ENCODE peak calls at places on chromosomes 6 and 20, in four cellular contexts. One of them, this sample, is unnamed.
A peak's percentile ranks its signal among the peaks of the same experiment; 100 is the strongest.

GRCh38 chr6:137764464-137764863 is 102.6 kb upstream of the TNFAIP3 start:
- DNase-seq in hepatocyte: no peak
- DNase-seq in OCI-LY7: no peak
- DNase-seq in GM23248: peak; percentile 77
- DNase-seq in this sample: no peak

GRCh38 chr6:7439243-7439642 is 49.6 kb downstream of the RIOK1 start:
- DNase-seq in hepatocyte: no peak
- DNase-seq in OCI-LY7: peak; percentile 22
- DNase-seq in GM23248: no peak
- DNase-seq in this sample: peak; percentile 77

GRCh38 chr6:8080338-8081151 is 16.4 kb upstream of the BLOC1S5 start:
- DNase-seq in hepatocyte: peak; percentile 24
- DNase-seq in OCI-LY7: no peak
- DNase-seq in GM23248: peak; percentile 90
- DNase-seq in this sample: no peak

GRCh38 chr6:52953911-52954839 is 40.9 kb downstream of the GSTA4 start:
- DNase-seq in hepatocyte: no peak
- DNase-seq in OCI-LY7: no peak
- DNase-seq in GM23248: peak; percentile 34
- DNase-seq in this sample: no peak

GRCh38 chr6:110556317-110557115 is 80.1 kb upstream of the SLC22A16 start:
- DNase-seq in hepatocyte: no peak
- DNase-seq in OCI-LY7: no peak
- DNase-seq in GM23248: no peak
- DNase-seq in this sample: no peak

GRCh38 chr6:23180504-23181293 is 611.3 kb downstream of the HDGFL1 start:
- DNase-seq in hepatocyte: peak; percentile 51
- DNase-seq in OCI-LY7: no peak
- DNase-seq in GM23248: peak; percentile 57
- DNase-seq in this sample: no peak

GRCh38 chr6:156697224-156697623 is 80.0 kb upstream of the ARID1B start:
- DNase-seq in hepatocyte: no peak
- DNase-seq in OCI-LY7: peak; percentile 82
- DNase-seq in GM23248: no peak
- DNase-seq in this sample: peak; percentile 83

GRCh38 chr20:58109918-58110635 is 118.4 kb downstream of the ANKRD60 start:
- DNase-seq in hepatocyte: no peak
- DNase-seq in OCI-LY7: no peak
- DNase-seq in GM23248: peak; percentile 37
- DNase-seq in this sample: no peak

GRCh38 chr6:51743999-51744398 is 343.4 kb downstream of the PKHD1 start:
- DNase-seq in hepatocyte: peak; percentile 8
- DNase-seq in OCI-LY7: no peak
- DNase-seq in GM23248: no peak
- DNase-seq in this sample: no peak

GRCh38 chr20:5834436-5835005 is 84.3 kb downstream of the SHLD1 start:
- DNase-seq in hepatocyte: no peak
- DNase-seq in OCI-LY7: no peak
- DNase-seq in GM23248: no peak
- DNase-seq in this sample: no peak

GRCh38 chr6:135128268-135128914 is 52.7 kb upstream of the MYB start:
- DNase-seq in hepatocyte: no peak
- DNase-seq in OCI-LY7: no peak
- DNase-seq in GM23248: no peak
- DNase-seq in this sample: no peak

GRCh38 chr6:143368426-143368825 is 82.1 kb downstream of the ADAT2 start:
- DNase-seq in hepatocyte: no peak
- DNase-seq in OCI-LY7: no peak
- DNase-seq in GM23248: peak; percentile 75
- DNase-seq in this sample: no peak

GRCh38 chr20:63577317-63577894 is 3.4 kb upstream of the HELZ2 start:
- DNase-seq in hepatocyte: no peak
- DNase-seq in OCI-LY7: no peak
- DNase-seq in GM23248: no peak
- DNase-seq in this sample: no peak

GRCh38 chr20:63850689-63851547 is 10.4 kb upstream of the ABHD16B start:
- DNase-seq in hepatocyte: no peak
- DNase-seq in OCI-LY7: no peak
- DNase-seq in GM23248: no peak
- DNase-seq in this sample: no peak

GRCh38 chr6:16741112-16742016 is 19.9 kb downstream of the ATXN1 start:
- DNase-seq in hepatocyte: peak; percentile 50
- DNase-seq in OCI-LY7: no peak
- DNase-seq in GM23248: peak; percentile 95
- DNase-seq in this sample: no peak

GRCh38 chr6:10759884-10760329 is 12.3 kb downstream of the TMEM14B start:
- DNase-seq in hepatocyte: peak; percentile 13
- DNase-seq in OCI-LY7: no peak
- DNase-seq in GM23248: peak; percentile 92
- DNase-seq in this sample: no peak

GRCh38 chr20:10603971-10604864 is 69.6 kb downstream of the JAG1 start:
- DNase-seq in hepatocyte: peak; percentile 57
- DNase-seq in OCI-LY7: no peak
- DNase-seq in GM23248: peak; percentile 90
- DNase-seq in this sample: no peak

GRCh38 chr6:22008248-22008836 is 288.5 kb downstream of the PRL start:
- DNase-seq in hepatocyte: no peak
- DNase-seq in OCI-LY7: no peak
- DNase-seq in GM23248: peak; percentile 15
- DNase-seq in this sample: no peak

GRCh38 chr20:33832113-33832853 is 21.1 kb downstream of the CHMP4B start:
- DNase-seq in hepatocyte: no peak
- DNase-seq in OCI-LY7: no peak
- DNase-seq in GM23248: no peak
- DNase-seq in this sample: no peak

GRCh38 chr6:145699462-145699861 is 35.9 kb downstream of the EPM2A start:
- DNase-seq in hepatocyte: no peak
- DNase-seq in OCI-LY7: no peak
- DNase-seq in GM23248: peak; percentile 72
- DNase-seq in this sample: no peak

GRCh38 chr6:147769496-147770087 is 261.1 kb downstream of the SAMD5 start:
- DNase-seq in hepatocyte: no peak
- DNase-seq in OCI-LY7: no peak
- DNase-seq in GM23248: no peak
- DNase-seq in this sample: no peak

GRCh38 chr6:40792183-40792582 is 205.0 kb upstream of the LRFN2 start:
- DNase-seq in hepatocyte: no peak
- DNase-seq in OCI-LY7: no peak
- DNase-seq in GM23248: no peak
- DNase-seq in this sample: no peak

GRCh38 chr20:38671186-38671585 is 53.1 kb upstream of the SLC32A1 start:
- DNase-seq in hepatocyte: no peak
- DNase-seq in OCI-LY7: no peak
- DNase-seq in GM23248: no peak
- DNase-seq in this sample: no peak

GRCh38 chr20:17650301-17650761 is 31.7 kb downstream of the RRBP1 start:
- DNase-seq in hepatocyte: no peak
- DNase-seq in OCI-LY7: peak; percentile 39
- DNase-seq in GM23248: peak; percentile 52
- DNase-seq in this sample: no peak

GRCh38 chr6:19413323-19413722 is 423.8 kb upstream of the ID4 start:
- DNase-seq in hepatocyte: no peak
- DNase-seq in OCI-LY7: no peak
- DNase-seq in GM23248: peak; percentile 80
- DNase-seq in this sample: no peak

GRCh38 chr20:61950631-61951010 is 115.1 kb downstream of the TAF4 start:
- DNase-seq in hepatocyte: no peak
- DNase-seq in OCI-LY7: no peak
- DNase-seq in GM23248: no peak
- DNase-seq in this sample: peak; percentile 9

GRCh38 chr6:143234686-143235085 is 174.0 kb downstream of the AIG1 start:
- DNase-seq in hepatocyte: no peak
- DNase-seq in OCI-LY7: no peak
- DNase-seq in GM23248: peak; percentile 51
- DNase-seq in this sample: no peak

GRCh38 chr6:44503471-44503870 is 116.0 kb downstream of the CDC5L start:
- DNase-seq in hepatocyte: no peak
- DNase-seq in OCI-LY7: no peak
- DNase-seq in GM23248: no peak
- DNase-seq in this sample: no peak
- H3K9me2 ChIP-seq in hepatocyte: no peaks in the 10 kb centered on the region
- H3K9me2 ChIP-seq in OCI-LY7: no peaks in the 10 kb centered on the region
- H3K9me2 ChIP-seq in GM23248: no peaks in the 10 kb centered on the region
- H3K9me2 ChIP-seq in this sample: no peaks in the 10 kb centered on the region

GRCh38 chr20:3797226-3797545 is 1.1 kb downstream of the CDC25B start:
- DNase-seq in hepatocyte: no peak
- DNase-seq in OCI-LY7: no peak
- DNase-seq in GM23248: no peak
- DNase-seq in this sample: no peak
- H3K4me1 ChIP-seq in hepatocyte: peaks cover 33% of the 10 kb centered on the region
- H3K4me1 ChIP-seq in OCI-LY7: peaks cover 47% of the 10 kb centered on the region
- H3K4me1 ChIP-seq in GM23248: peaks cover 12% of the 10 kb centered on the region
- H3K4me1 ChIP-seq in this sample: peaks cover 44% of the 10 kb centered on the region

GRCh38 chr6:55255061-55255571 is 72.2 kb upstream of the GFRAL start:
- DNase-seq in hepatocyte: no peak
- DNase-seq in OCI-LY7: no peak
- DNase-seq in GM23248: no peak
- DNase-seq in this sample: no peak

GRCh38 chr6:55265409-55266114 is 61.7 kb upstream of the GFRAL start:
- DNase-seq in hepatocyte: no peak
- DNase-seq in OCI-LY7: no peak
- DNase-seq in GM23248: no peak
- DNase-seq in this sample: no peak

GRCh38 chr6:55260181-55260580 is 67.1 kb upstream of the GFRAL start:
- DNase-seq in hepatocyte: no peak
- DNase-seq in OCI-LY7: no peak
- DNase-seq in GM23248: no peak
- DNase-seq in this sample: no peak
- H3K9me2 ChIP-seq in hepatocyte: no peaks in the 10 kb centered on the region
- H3K9me2 ChIP-seq in OCI-LY7: no peaks in the 10 kb centered on the region
- H3K9me2 ChIP-seq in GM23248: no peaks in the 10 kb centered on the region
- H3K9me2 ChIP-seq in this sample: peaks cover 5% of the 10 kb centered on the region

DNA sequence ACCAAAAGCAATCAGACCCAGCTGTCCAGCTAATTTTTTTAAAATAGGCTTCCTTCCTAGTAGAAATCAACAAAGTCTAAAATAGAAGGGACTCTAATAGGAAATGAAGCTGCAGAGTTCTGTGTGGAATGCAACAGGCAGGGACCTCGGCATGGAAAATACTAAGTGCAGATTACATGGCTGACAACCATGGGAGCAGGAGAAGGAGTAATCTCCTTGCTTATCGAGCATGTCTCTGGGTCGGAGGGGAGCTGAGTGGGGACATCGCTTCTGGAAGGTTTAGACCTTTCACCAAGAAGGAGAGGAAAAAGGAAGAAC is 16.9 kb upstream of the ZNF831 start:
- DNase-seq in hepatocyte: no peak
- DNase-seq in OCI-LY7: no peak
- DNase-seq in GM23248: no peak
- DNase-seq in this sample: no peak
- H3K4me1 ChIP-seq in hepatocyte: peaks cover 10% of the 10 kb centered on the region
- H3K4me1 ChIP-seq in OCI-LY7: peaks cover 8% of the 10 kb centered on the region
- H3K4me1 ChIP-seq in GM23248: no peaks in the 10 kb centered on the region
- H3K4me1 ChIP-seq in this sample: no peaks in the 10 kb centered on the region

GRCh38 chr20:24808616-24809015 is 140.5 kb upstream of the CST7 start:
- DNase-seq in hepatocyte: no peak
- DNase-seq in OCI-LY7: no peak
- DNase-seq in GM23248: no peak
- DNase-seq in this sample: no peak
- H3K9me2 ChIP-seq in hepatocyte: no peaks in the 10 kb centered on the region
- H3K9me2 ChIP-seq in OCI-LY7: no peaks in the 10 kb centered on the region
- H3K9me2 ChIP-seq in GM23248: no peaks in the 10 kb centered on the region
- H3K9me2 ChIP-seq in this sample: no peaks in the 10 kb centered on the region

GRCh38 chr20:56926501-56926900 is 297.4 kb downstream of the TFAP2C start:
- DNase-seq in hepatocyte: no peak
- DNase-seq in OCI-LY7: no peak
- DNase-seq in GM23248: no peak
- DNase-seq in this sample: no peak

GRCh38 chr20:56924976-56925695 is 296.0 kb downstream of the TFAP2C start:
- DNase-seq in hepatocyte: peak; percentile 29
- DNase-seq in OCI-LY7: no peak
- DNase-seq in GM23248: peak; percentile 54
- DNase-seq in this sample: no peak

GRCh38 chr20:56924316-56924975 is 295.3 kb downstream of the TFAP2C start:
- DNase-seq in hepatocyte: no peak
- DNase-seq in OCI-LY7: no peak
- DNase-seq in GM23248: no peak
- DNase-seq in this sample: no peak

GRCh38 chr20:56928007-56928406 is 298.9 kb downstream of the TFAP2C start:
- DNase-seq in hepatocyte: no peak
- DNase-seq in OCI-LY7: no peak
- DNase-seq in GM23248: no peak
- DNase-seq in this sample: no peak

DNA sequence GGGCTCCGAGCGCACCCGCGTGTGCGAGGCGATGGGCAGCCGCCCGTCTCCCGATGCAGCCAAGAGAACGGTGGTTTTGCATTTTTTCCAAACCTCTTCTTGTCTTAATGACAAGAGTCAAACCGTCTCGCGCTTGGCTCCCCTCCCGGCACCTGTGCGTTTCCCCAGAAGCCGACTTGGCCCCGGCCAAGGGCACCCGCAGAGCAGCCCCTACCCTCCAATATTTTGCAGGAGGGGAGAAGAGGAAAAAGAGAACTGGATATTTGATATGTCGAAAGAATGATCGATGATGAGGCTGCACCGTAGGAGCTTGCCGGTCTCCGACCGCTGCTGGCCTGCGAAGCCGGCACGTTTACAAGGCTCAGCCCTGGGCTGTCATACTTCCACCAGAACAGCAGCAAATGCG is 296.6 kb downstream of the TFAP2C start:
- DNase-seq in hepatocyte: no peak
- DNase-seq in OCI-LY7: no peak
- DNase-seq in GM23248: peak; percentile 28
- DNase-seq in this sample: no peak
- H3K4me1 ChIP-seq in hepatocyte: peaks cover 13% of the 10 kb centered on the region
- H3K4me1 ChIP-seq in OCI-LY7: no peaks in the 10 kb centered on the region
- H3K4me1 ChIP-seq in GM23248: no peaks in the 10 kb centered on the region
- H3K4me1 ChIP-seq in this sample: no peaks in the 10 kb centered on the region

DNA sequence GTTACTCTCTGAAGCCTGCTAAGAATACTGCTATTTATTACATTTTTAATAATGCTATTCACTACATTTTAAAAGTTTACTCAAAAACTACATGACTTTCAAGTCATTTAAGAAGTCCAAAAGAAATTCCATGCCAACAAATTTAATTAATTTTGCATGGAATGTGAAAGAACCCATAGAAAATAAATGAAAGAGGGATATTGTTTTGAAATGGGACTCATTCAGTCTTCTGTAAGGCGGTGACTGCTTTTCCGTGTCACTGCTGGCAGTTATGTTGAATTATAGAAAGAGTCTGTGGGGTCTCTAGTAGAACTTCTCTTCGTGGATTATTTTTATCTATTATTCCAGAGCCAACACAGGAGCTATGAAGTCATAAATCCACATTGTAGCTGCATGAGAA is 211.2 kb downstream of the LAMA2 start:
- DNase-seq in hepatocyte: no peak
- DNase-seq in OCI-LY7: no peak
- DNase-seq in GM23248: no peak
- DNase-seq in this sample: no peak
- H3K9me2 ChIP-seq in hepatocyte: no peaks in the 10 kb centered on the region
- H3K9me2 ChIP-seq in OCI-LY7: no peaks in the 10 kb centered on the region
- H3K9me2 ChIP-seq in GM23248: no peaks in the 10 kb centered on the region
- H3K9me2 ChIP-seq in this sample: no peaks in the 10 kb centered on the region

DNA sequence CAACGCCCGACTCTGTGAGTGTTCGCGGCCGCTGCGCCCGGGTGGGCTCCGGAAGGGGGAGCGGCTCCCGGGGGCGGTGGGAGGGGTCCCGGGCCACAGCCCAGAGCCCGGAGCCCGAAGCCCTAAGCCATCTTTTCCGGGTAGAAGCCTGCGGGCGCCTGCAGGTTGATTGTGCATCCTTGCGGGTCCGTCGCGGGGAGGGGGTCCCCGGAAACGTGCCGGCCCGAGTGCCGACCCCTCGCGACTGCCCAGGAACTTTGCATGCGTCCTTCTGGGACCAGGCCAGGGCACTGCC is 413 bp downstream of the PTPRA start:
- DNase-seq in hepatocyte: peak; percentile 68
- DNase-seq in OCI-LY7: peak; percentile 74
- DNase-seq in GM23248: peak; percentile 80
- DNase-seq in this sample: peak; percentile 86
- H3K4me1 ChIP-seq in hepatocyte: peaks cover 21% of the 10 kb centered on the region
- H3K4me1 ChIP-seq in OCI-LY7: peaks cover 33% of the 10 kb centered on the region
- H3K4me1 ChIP-seq in GM23248: peaks cover 16% of the 10 kb centered on the region
- H3K4me1 ChIP-seq in this sample: peaks cover 46% of the 10 kb centered on the region

This sample was measured in Karpas-422.